ENCODE peak calls at places on chromosome 20, in six cellular contexts. L, S, C, V, F and Z are unnamed samples.

GRCh38 chr20:19012671-19013070 is 199.1 kb downstream of the SCP2D1 start:
- DNase-seq in L (no peak), S (no peak), C (no peak), V (no peak), F (no peak), Z (no peak)

GRCh38 chr20:48697845-48698491 is 129.8 kb downstream of the PREX1 start:
- DNase-seq in L (no peak), S (peak; percentile 76), C (peak; percentile 87), V (no peak), F (no peak), Z (peak; percentile 86)

GRCh38 chr20:64140956-64141355 is 23.3 kb upstream of the MYT1 start:
- DNase-seq in L (peak; percentile 34), S (peak; percentile 10), C (no peak), V (no peak), F (no peak), Z (no peak)

GRCh38 chr20:16821211-16822089 is 73.3 kb downstream of the OTOR start:
- DNase-seq in L (no peak), S (peak; percentile 47), C (peak; percentile 46), V (peak; percentile 28), F (no peak), Z (no peak)

GRCh38 chr20:17878912-17879602 is 89.5 kb downstream of the SNX5 start:
- DNase-seq in L (no peak), S (no peak), C (no peak), V (peak; percentile 24), F (no peak), Z (no peak)

GRCh38 chr20:41177636-41178035 is 40.3 kb downstream of the PLCG1 start:
- DNase-seq in L (peak; percentile 65), S (no peak), C (no peak), V (no peak), F (no peak), Z (peak; percentile 22)

GRCh38 chr20:48171071-48171470 is 385.8 kb upstream of the SULF2 start:
- DNase-seq in L (no peak), S (no peak), C (no peak), V (no peak), F (no peak), Z (no peak)

GRCh38 chr20:6920991-6921613 is 153.6 kb downstream of the BMP2 start:
- DNase-seq in L (no peak), S (no peak), C (no peak), V (no peak), F (no peak), Z (no peak)

GRCh38 chr20:39524371-39524911 is 562.3 kb downstream of the DHX35 start:
- DNase-seq in L (no peak), S (peak; percentile 14), C (no peak), V (no peak), F (no peak), Z (no peak)

GRCh38 chr20:4067600-4068261 is 52.4 kb upstream of the RNF24 start:
- DNase-seq in L (no peak), S (no peak), C (no peak), V (no peak), F (no peak), Z (no peak)

GRCh38 chr20:35576816-35577215 is 34.9 kb downstream of the ERGIC3 start:
- DNase-seq in L (no peak), S (no peak), C (no peak), V (no peak), F (no peak), Z (no peak)

GRCh38 chr20:57104113-57104512 is 162.3 kb downstream of the BMP7 start:
- DNase-seq in L (no peak), S (no peak), C (no peak), V (no peak), F (no peak), Z (no peak)

GRCh38 chr20:62001178-62001715 is 64.4 kb downstream of the TAF4 start:
- DNase-seq in L (no peak), S (no peak), C (no peak), V (no peak), F (no peak), Z (no peak)

GRCh38 chr20:19620471-19620870 is 137.6 kb upstream of the RIN2 start:
- DNase-seq in L (no peak), S (no peak), C (peak; percentile 72), V (no peak), F (no peak), Z (no peak)

GRCh38 chr20:3786665-3787639 is at the start of gene CENPB:
- DNase-seq in L (peak; percentile 91), S (peak; percentile 98), C (peak; percentile 83), V (peak; percentile 85), F (no peak), Z (peak; percentile 93)

GRCh38 chr20:3803854-3804253 is 7.7 kb downstream of the CDC25B start:
- DNase-seq in L (peak; percentile 52), S (no peak), C (no peak), V (no peak), F (no peak), Z (no peak)

DNA sequence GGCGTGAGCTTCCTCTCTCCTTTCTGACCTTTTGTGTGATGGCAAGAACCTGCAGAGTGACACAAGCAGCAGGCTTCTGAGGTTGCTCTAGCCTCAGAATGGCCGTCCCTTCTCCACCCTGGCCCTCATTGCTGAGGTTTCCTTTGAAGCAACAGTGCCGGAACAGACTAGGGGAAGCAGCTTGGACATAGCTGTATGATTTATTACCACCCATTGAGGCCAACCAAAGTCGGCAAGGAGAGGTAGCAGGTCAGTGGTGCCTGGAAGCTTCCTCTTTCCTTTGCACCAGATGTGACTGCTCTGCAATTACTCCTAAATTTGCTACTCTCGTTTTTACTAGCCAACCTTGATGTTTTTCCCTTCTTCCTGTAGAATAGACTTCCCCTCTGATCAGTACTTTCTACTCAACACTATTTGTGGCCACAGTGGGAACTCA is 31.4 kb downstream of the PTPN1 start:
- DNase-seq in L (no peak), S (no peak), C (no peak), V (no peak), F (peak; percentile 73), Z (no peak)
- TF ChIP-seq POLR2AphosphoS5 in L (no peak), S (no peak), C (no peak), V (no peak), F (peak; percentile 43), Z (no peak)

DNA sequence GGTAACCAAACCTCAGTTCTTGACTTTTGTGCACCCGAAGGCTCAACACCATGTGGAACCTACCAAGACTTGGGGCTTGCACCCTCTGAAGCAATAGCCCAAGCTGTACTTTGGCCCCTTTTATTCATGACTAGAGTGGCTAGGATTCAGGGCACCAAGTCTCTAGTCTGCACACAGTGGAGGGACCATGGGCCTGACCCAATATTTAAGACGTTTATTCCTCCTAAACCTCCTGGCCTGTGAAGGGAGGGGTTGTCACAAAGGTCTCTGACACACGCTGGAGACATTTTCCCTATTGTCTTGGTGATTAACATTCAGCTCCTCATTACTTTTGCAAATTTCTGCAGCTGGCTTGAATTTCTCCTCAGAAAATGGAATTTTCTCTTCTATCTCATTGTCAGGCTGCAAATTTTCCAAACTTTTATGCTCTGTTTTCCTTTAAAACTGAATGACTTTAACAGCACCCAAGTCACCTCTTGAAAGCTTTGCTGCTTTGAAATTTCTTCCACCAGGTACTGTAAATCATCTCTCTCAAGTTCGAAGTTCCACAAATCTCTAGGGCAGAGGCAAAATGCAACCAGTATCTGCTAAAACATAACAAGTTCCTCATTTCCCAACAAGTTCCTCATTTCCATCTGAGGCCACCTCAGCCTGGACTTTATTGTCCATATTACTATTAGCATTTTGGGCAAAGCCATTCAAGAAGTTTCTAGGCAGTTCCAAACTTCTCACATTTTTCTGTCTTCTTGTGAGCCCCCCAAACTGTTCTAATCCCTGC is 481.4 kb upstream of the BTBD3 start:
- DNase-seq in L (no peak), S (no peak), C (no peak), V (no peak), F (no peak), Z (no peak)
- TF ChIP-seq EP300 in L (no peak), S (no peak), C (no peak), V (no peak), F (no peak), Z (no peak)

DNA sequence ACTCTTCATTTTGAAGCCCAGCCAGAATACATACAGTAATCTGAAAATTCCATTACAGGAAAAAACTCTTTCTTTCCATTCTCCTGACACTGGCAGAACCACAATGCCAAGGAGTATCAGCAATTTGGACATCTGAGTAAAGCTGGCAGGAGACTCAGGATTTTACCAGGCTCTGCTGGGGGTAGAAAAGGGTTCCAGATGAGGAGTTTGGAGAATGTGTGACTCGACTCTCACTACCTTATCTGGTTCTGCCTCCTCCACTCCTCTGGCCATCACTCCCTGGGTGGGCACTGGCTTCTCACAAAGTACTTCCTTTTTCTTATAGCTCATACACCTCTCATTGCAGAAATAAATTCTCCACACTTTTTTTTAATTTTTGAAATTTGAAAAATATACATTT is 10.6 kb upstream of the WFDC8 start:
- DNase-seq in L (no peak), S (no peak), C (no peak), V (no peak), F (no peak), Z (no peak)
- H3K4me3 ChIP-seq in L (no peak overlapping the region), S (no peak overlapping the region), C (no peak overlapping the region), V (no peak overlapping the region), F (no peak overlapping the region), Z (no peak overlapping the region)

DNA sequence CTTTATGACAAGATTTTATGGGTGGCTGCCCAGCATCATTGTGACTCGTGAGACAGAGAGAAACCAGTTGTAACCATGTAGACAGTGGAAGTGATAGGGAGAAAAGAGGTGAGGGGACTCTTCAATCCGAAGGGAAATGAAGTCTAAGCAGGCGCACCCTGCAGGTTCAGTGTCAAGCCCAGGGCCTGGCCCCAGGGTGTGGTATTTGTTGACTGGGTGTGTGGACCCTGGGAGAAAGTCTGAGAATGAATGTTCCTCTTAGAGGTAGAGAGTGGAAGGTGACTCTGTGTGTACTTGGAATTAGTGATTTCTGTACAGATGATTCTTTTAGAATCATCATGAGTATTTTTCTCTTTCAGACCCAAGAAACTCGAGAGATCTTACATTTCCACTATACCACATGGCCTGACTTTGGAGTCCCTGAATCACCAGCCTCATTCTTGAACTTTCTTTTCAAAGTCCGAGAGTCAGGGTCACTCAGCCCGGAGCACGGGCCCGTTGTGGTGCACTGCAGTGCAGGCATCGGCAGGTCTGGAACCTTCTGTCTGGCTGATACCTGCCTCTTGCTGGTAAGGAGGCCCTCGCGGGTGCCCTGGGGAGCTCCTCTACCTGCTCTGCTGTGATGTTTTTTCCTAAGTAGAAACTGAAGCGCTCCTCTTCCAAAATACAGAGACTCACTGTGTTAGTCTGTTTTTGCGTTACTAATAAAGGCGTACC is 68.0 kb downstream of the PTPN1 start:
- DNase-seq in L (no peak), S (no peak), C (no peak), V (no peak), F (no peak), Z (no peak)
- TF ChIP-seq POLR2AphosphoS5 in L (no peak), S (no peak), C (no peak), V (no peak), F (no peak), Z (no peak)

DNA sequence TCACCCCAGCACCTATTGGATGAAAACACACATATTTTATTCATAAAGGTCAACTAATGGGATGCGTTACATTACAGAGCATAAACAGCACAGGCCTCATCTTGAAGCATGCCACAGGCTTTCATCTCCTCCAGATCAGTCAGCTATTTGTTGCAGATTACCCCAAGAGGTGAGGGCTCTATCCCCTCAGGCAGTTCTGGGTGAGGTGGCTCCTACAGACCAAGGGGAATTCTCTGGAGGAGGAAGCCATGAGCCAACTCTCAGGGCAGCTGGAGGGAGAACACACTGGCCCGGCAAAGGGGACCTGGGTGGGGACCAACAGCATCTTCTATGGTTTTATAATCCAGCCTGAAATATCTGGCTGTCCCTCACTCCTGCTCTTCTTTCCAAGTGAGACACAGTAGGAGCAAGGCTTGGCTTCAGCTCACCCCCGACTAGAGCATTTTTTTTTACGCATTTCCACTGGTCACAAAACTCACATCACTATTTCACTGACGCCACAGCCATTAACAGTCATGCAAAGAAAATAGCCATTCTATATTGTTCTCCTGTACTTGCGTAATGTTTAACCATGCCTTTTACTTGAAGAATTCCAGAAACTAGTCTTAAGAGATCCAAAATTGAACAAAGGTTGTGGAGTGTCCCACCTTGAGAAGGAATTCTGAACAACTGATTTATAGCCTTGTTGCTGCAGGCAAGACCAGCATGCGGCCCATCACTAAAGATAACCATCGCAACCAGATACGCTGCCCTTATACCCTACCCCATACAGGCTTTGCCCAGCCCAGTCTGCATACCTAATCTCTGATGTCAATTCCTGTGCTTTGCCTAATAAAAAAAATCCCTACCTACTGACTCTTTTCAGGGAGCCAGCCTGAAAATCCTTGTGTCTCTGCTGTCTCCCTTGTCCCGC is 126.1 kb upstream of the BTBD3 start:
- DNase-seq in L (no peak), S (no peak), C (no peak), V (no peak), F (no peak), Z (no peak)
- TF ChIP-seq EP300 in L (no peak), S (no peak), C (no peak), V (no peak), F (no peak), Z (no peak)